ENCODE peak calls at places on chromosomes 3 and 15, in seven cellular contexts. One of them, this sample, is unnamed.

GRCh38 chr3:58620446-58620845 is 43.3 kb upstream of the FAM107A start:
- DNase-seq in neuronal stem cell: no peak
- DNase-seq in H9: no peak
- DNase-seq in mesenchymal stem cell: no peak
- DNase-seq in IMR-90: no peak
- DNase-seq in trophoblast cell: no peak
- DNase-seq in H1: no peak
- DNase-seq in this sample: no peak

GRCh38 chr3:32319607-32320006 is 72.0 kb upstream of the CMTM7 start:
- DNase-seq in neuronal stem cell: no peak
- DNase-seq in H9: no peak
- DNase-seq in mesenchymal stem cell: no peak
- DNase-seq in IMR-90: no peak
- DNase-seq in trophoblast cell: no peak
- DNase-seq in H1: no peak
- DNase-seq in this sample: no peak

GRCh38 chr3:42652251-42652610 is 1.3 kb upstream of the ZBTB47 start:
- DNase-seq in neuronal stem cell: no peak
- DNase-seq in H9: peak
- DNase-seq in mesenchymal stem cell: no peak
- DNase-seq in IMR-90: no peak
- DNase-seq in trophoblast cell: no peak
- DNase-seq in H1: peak
- DNase-seq in this sample: no peak

GRCh38 chr15:78808550-78808949 is 2.7 kb downstream of the ADAMTS7 start:
- DNase-seq in neuronal stem cell: no peak
- DNase-seq in H9: peak
- DNase-seq in mesenchymal stem cell: no peak
- DNase-seq in IMR-90: peak
- DNase-seq in trophoblast cell: no peak
- DNase-seq in H1: no peak
- DNase-seq in this sample: peak

GRCh38 chr3:54870423-54870822 is 57.4 kb downstream of the LRTM1 start:
- DNase-seq in neuronal stem cell: peak
- DNase-seq in H9: no peak
- DNase-seq in mesenchymal stem cell: peak
- DNase-seq in IMR-90: peak
- DNase-seq in trophoblast cell: peak
- DNase-seq in H1: no peak
- DNase-seq in this sample: peak

GRCh38 chr15:85504739-85505676 is 124.6 kb downstream of the AKAP13 start:
- DNase-seq in neuronal stem cell: peak
- DNase-seq in H9: no peak
- DNase-seq in mesenchymal stem cell: peak
- DNase-seq in IMR-90: peak
- DNase-seq in trophoblast cell: peak
- DNase-seq in H1: no peak
- DNase-seq in this sample: peak

GRCh38 chr3:88302003-88302393 is 152.2 kb downstream of the C3orf38 start:
- DNase-seq in neuronal stem cell: no peak
- DNase-seq in H9: no peak
- DNase-seq in mesenchymal stem cell: no peak
- DNase-seq in IMR-90: no peak
- DNase-seq in trophoblast cell: no peak
- DNase-seq in H1: no peak
- DNase-seq in this sample: no peak

GRCh38 chr3:182530316-182530715 is 263.0 kb upstream of the ATP11B start:
- DNase-seq in neuronal stem cell: no peak
- DNase-seq in H9: no peak
- DNase-seq in mesenchymal stem cell: no peak
- DNase-seq in IMR-90: no peak
- DNase-seq in trophoblast cell: no peak
- DNase-seq in H1: no peak
- DNase-seq in this sample: no peak

GRCh38 chr15:88401972-88402656 is 65.1 kb downstream of the MRPL46 start:
- DNase-seq in neuronal stem cell: no peak
- DNase-seq in H9: no peak
- DNase-seq in mesenchymal stem cell: no peak
- DNase-seq in IMR-90: no peak
- DNase-seq in trophoblast cell: no peak
- DNase-seq in H1: no peak
- DNase-seq in this sample: peak

GRCh38 chr3:124281453-124282316 is 289.8 kb upstream of the ROPN1 start:
- DNase-seq in neuronal stem cell: no peak
- DNase-seq in H9: no peak
- DNase-seq in mesenchymal stem cell: peak
- DNase-seq in IMR-90: peak
- DNase-seq in trophoblast cell: no peak
- DNase-seq in H1: no peak
- DNase-seq in this sample: peak

GRCh38 chr15:65396283-65396964 is 18.6 kb upstream of the IGDCC3 start:
- DNase-seq in neuronal stem cell: no peak
- DNase-seq in H9: no peak
- DNase-seq in mesenchymal stem cell: no peak
- DNase-seq in IMR-90: no peak
- DNase-seq in trophoblast cell: no peak
- DNase-seq in H1: peak
- DNase-seq in this sample: no peak

GRCh38 chr15:42879390-42879912 is 41.1 kb downstream of the TTBK2 start:
- DNase-seq in neuronal stem cell: no peak
- DNase-seq in H9: no peak
- DNase-seq in mesenchymal stem cell: no peak
- DNase-seq in IMR-90: no peak
- DNase-seq in trophoblast cell: no peak
- DNase-seq in H1: no peak
- DNase-seq in this sample: no peak

GRCh38 chr15:38440353-38441129 is 13.4 kb upstream of the FAM98B start:
- DNase-seq in neuronal stem cell: peak
- DNase-seq in H9: peak
- DNase-seq in mesenchymal stem cell: peak
- DNase-seq in IMR-90: peak
- DNase-seq in trophoblast cell: peak
- DNase-seq in H1: peak
- DNase-seq in this sample: peak

GRCh38 chr15:31869640-31870335 is 160.5 kb upstream of the CHRNA7 start:
- DNase-seq in neuronal stem cell: no peak
- DNase-seq in H9: no peak
- DNase-seq in mesenchymal stem cell: no peak
- DNase-seq in IMR-90: no peak
- DNase-seq in trophoblast cell: no peak
- DNase-seq in H1: no peak
- DNase-seq in this sample: peak

GRCh38 chr3:152870027-152870426 is 35.1 kb downstream of the P2RY1 start:
- DNase-seq in neuronal stem cell: no peak
- DNase-seq in H9: no peak
- DNase-seq in mesenchymal stem cell: no peak
- DNase-seq in IMR-90: no peak
- DNase-seq in trophoblast cell: no peak
- DNase-seq in H1: no peak
- DNase-seq in this sample: no peak

GRCh38 chr3:109275702-109276293 is 40.5 kb downstream of the DPPA2 start:
- DNase-seq in neuronal stem cell: peak
- DNase-seq in H9: peak
- DNase-seq in mesenchymal stem cell: peak
- DNase-seq in IMR-90: peak
- DNase-seq in trophoblast cell: peak
- DNase-seq in H1: peak
- DNase-seq in this sample: peak

GRCh38 chr3:183654727-183655126 is 19.3 kb downstream of the KLHL24 start:
- DNase-seq in neuronal stem cell: no peak
- DNase-seq in H9: no peak
- DNase-seq in mesenchymal stem cell: no peak
- DNase-seq in IMR-90: no peak
- DNase-seq in trophoblast cell: no peak
- DNase-seq in H1: no peak
- DNase-seq in this sample: no peak

GRCh38 chr3:114496021-114496434 is 202.2 kb downstream of the TIGIT start:
- DNase-seq in neuronal stem cell: no peak
- DNase-seq in H9: no peak
- DNase-seq in mesenchymal stem cell: peak
- DNase-seq in IMR-90: peak
- DNase-seq in trophoblast cell: peak
- DNase-seq in H1: no peak
- DNase-seq in this sample: no peak

DNA sequence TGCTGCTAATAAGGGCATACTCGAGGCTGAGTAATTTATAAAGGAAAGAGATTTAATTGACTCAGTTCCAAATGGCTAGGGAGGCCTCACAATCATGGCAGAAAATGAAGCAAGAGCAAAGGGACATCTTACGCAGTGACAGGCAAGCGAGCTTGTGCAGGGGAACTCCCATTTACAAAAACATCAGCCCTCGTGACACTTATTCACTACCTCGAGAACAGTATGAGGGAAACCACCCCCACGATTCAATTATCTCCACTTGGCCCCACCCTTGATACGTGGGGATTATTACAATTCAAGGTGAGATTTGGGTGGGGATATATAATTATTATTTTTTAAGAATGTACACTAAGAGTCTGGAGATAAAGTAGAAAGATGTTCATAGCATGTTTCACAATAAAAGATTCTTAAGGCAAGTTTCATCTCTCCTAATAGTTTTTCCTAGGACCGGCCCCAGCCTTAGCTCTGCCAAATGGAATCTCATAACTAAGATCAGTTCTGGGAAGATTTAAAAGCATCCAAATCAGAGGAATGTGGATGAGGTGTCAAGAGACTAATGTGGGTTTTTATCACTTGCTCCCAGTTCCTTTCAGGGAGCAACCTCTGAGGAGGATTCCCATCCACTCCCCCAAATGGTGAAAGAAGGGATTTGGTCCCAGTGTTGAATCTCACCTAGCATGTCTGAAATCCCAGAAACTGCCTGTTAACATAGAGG is 221.0 kb downstream of the ZMAT3 start:
- DNase-seq in neuronal stem cell: no peak
- DNase-seq in H9: no peak
- DNase-seq in mesenchymal stem cell: no peak
- DNase-seq in IMR-90: no peak
- DNase-seq in trophoblast cell: peak
- DNase-seq in H1: no peak
- DNase-seq in this sample: peak
- H2AK5ac ChIP-seq in neuronal stem cell: no peak
- H2AK5ac ChIP-seq in H9: no peak
- H2AK5ac ChIP-seq in mesenchymal stem cell: no peak
- H2AK5ac ChIP-seq in IMR-90: no peak
- H2AK5ac ChIP-seq in trophoblast cell: no peak
- H2AK5ac ChIP-seq in H1: no peak
- H2AK5ac ChIP-seq in this sample: no peak

DNA sequence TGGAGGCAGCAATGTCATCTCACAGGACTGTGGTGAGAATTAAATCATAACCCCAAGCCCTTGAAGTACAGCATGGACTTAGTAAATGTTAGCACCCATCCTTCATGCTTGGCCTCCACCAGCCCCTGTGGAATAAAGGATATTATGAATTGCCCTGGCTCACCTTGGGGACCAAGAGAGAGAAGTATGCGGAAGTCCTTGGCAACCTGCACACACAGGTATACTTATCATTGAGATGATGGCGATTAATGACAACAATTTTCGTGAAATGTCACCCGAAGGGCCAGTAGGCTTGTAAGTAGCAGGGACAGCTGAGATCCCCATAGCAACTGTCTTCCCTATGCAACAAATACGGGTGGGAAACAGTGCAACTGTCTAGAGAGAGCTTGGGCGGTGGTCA is 102.0 kb downstream of the FAM43A start:
- DNase-seq in neuronal stem cell: no peak
- DNase-seq in H9: no peak
- DNase-seq in mesenchymal stem cell: no peak
- DNase-seq in IMR-90: no peak
- DNase-seq in trophoblast cell: no peak
- DNase-seq in H1: no peak
- DNase-seq in this sample: no peak
- H2BK5ac ChIP-seq in neuronal stem cell: no peak
- H2BK5ac ChIP-seq in H9: no peak
- H2BK5ac ChIP-seq in mesenchymal stem cell: no peak
- H2BK5ac ChIP-seq in IMR-90: no peak
- H2BK5ac ChIP-seq in trophoblast cell: no peak
- H2BK5ac ChIP-seq in H1: no peak
- H2BK5ac ChIP-seq in this sample: no peak

GRCh38 chr15:101394056-101394630 is 95.4 kb downstream of the PCSK6 start:
- DNase-seq in neuronal stem cell: no peak
- DNase-seq in H9: peak
- DNase-seq in mesenchymal stem cell: no peak
- DNase-seq in IMR-90: no peak
- DNase-seq in trophoblast cell: no peak
- DNase-seq in H1: peak
- DNase-seq in this sample: no peak
- H2AK5ac ChIP-seq in neuronal stem cell: no peak
- H2AK5ac ChIP-seq in H9: no peak
- H2AK5ac ChIP-seq in mesenchymal stem cell: no peak
- H2AK5ac ChIP-seq in IMR-90: no peak
- H2AK5ac ChIP-seq in trophoblast cell: no peak
- H2AK5ac ChIP-seq in H1: no peak
- H2AK5ac ChIP-seq in this sample: no peak

GRCh38 chr3:170606675-170607074 is 20.8 kb upstream of the SLC7A14 start:
- DNase-seq in neuronal stem cell: no peak
- DNase-seq in H9: no peak
- DNase-seq in mesenchymal stem cell: no peak
- DNase-seq in IMR-90: peak
- DNase-seq in trophoblast cell: no peak
- DNase-seq in H1: no peak
- DNase-seq in this sample: no peak

GRCh38 chr3:170602556-170602955 is 16.7 kb upstream of the SLC7A14 start:
- DNase-seq in neuronal stem cell: no peak
- DNase-seq in H9: no peak
- DNase-seq in mesenchymal stem cell: no peak
- DNase-seq in IMR-90: peak
- DNase-seq in trophoblast cell: no peak
- DNase-seq in H1: no peak
- DNase-seq in this sample: no peak

GRCh38 chr3:170605490-170605889 is 19.6 kb upstream of the SLC7A14 start:
- DNase-seq in neuronal stem cell: no peak
- DNase-seq in H9: no peak
- DNase-seq in mesenchymal stem cell: no peak
- DNase-seq in IMR-90: no peak
- DNase-seq in trophoblast cell: no peak
- DNase-seq in H1: no peak
- DNase-seq in this sample: no peak

GRCh38 chr3:170599995-170600624 is 14.2 kb upstream of the SLC7A14 start:
- DNase-seq in neuronal stem cell: no peak
- DNase-seq in H9: no peak
- DNase-seq in mesenchymal stem cell: no peak
- DNase-seq in IMR-90: no peak
- DNase-seq in trophoblast cell: no peak
- DNase-seq in H1: no peak
- DNase-seq in this sample: no peak

DNA sequence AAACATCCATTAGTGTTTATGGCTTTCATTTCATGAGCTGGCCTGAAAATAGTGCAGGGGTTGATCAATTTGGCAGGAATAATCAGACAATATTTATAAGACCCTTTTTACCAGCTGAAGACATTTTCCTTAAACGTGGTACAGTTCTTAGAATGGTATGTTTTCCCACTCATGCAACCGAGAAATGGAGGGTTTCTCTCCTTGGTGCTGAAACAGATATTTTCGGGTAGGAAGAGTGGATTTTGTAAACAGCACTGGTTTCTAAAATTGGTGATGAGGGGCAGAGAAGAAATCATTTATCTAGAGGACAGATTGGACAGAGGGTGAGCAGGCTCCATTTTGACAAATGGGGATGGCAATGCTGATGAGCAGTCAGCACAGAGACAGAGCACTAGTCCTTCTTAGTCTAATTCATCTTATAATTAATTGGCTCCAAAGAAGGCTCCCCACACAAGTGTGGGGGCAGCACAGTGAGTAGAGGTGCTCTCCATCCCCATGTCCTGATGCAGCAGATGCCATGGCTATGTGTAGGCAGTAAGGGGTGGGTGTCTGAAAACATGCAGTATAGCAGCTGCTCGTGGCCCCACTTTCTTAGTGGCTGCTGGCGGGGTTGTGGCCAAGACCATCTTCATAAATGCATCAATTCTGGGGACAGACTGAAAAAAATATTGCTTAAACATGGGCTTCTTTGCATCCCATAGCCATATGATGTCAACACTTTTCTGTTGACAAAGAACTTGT is 18.1 kb upstream of the SLC7A14 start:
- DNase-seq in neuronal stem cell: no peak
- DNase-seq in H9: no peak
- DNase-seq in mesenchymal stem cell: peak
- DNase-seq in IMR-90: peak
- DNase-seq in trophoblast cell: no peak
- DNase-seq in H1: no peak
- DNase-seq in this sample: no peak
- H2BK5ac ChIP-seq in neuronal stem cell: no peak
- H2BK5ac ChIP-seq in H9: no peak
- H2BK5ac ChIP-seq in mesenchymal stem cell: no peak
- H2BK5ac ChIP-seq in IMR-90: no peak
- H2BK5ac ChIP-seq in trophoblast cell: no peak
- H2BK5ac ChIP-seq in H1: no peak
- H2BK5ac ChIP-seq in this sample: no peak